ENCODE peak calls at places on chromosomes 16 and 17, in nine cellular contexts. L is spleen, M is Panc1, F is SK-N-SH, Q is endothelial cell of umbilical vein, Z is transverse colon, E is breast epithelium, B is HCT116, Y is esophagus muscularis mucosa. C is an unnamed sample.

GRCh38 chr16:67277999-67278772 is 1.1 kb upstream of the PLEKHG4 start:
- DNase-seq in L (peak; percentile 54), M (no peak), F (no peak), Q (peak; percentile 69), Z (no peak), E (no peak), B (no peak), Y (no peak), C (no peak)

GRCh38 chr16:87924041-87924851 is 12.1 kb downstream of the CA5A start:
- DNase-seq in L (peak; percentile 84), M (no peak), F (no peak), Q (no peak), Z (peak; percentile 25), E (no peak), B (no peak), Y (no peak), C (no peak)

GRCh38 chr16:7016986-7017385 is 315.7 kb upstream of the RBFOX1 start:
- DNase-seq in L (no peak), M (no peak), F (no peak), Q (no peak), Z (no peak), E (no peak), B (no peak), Y (no peak), C (no peak)

GRCh38 chr17:66272699-66273390 is 29.6 kb upstream of the PRKCA start:
- DNase-seq in L (no peak), M (no peak), F (no peak), Q (peak; percentile 67), Z (no peak), E (no peak), B (no peak), Y (no peak), C (no peak)

GRCh38 chr16:65773319-65773874 is 593.1 kb upstream of the CDH5 start:
- DNase-seq in L (no peak), M (no peak), F (no peak), Q (no peak), Z (no peak), E (no peak), B (no peak), Y (no peak), C (no peak)

GRCh38 chr16:69775535-69775934 is 13.4 kb downstream of the WWP2 start:
- DNase-seq in L (no peak), M (no peak), F (no peak), Q (no peak), Z (no peak), E (no peak), B (no peak), Y (no peak), C (no peak)

GRCh38 chr17:7238418-7239090 is 703 bp downstream of the PHF23 start:
- DNase-seq in L (no peak), M (no peak), F (no peak), Q (peak; percentile 21), Z (no peak), E (no peak), B (no peak), Y (no peak), C (no peak)

GRCh38 chr17:78715000-78715771 is 66.9 kb downstream of the CYTH1 start:
- DNase-seq in L (no peak), M (no peak), F (no peak), Q (peak; percentile 58), Z (no peak), E (no peak), B (no peak), Y (no peak), C (peak; percentile 22)

GRCh38 chr17:81090361-81091133 is 55.6 kb downstream of the BAIAP2 start:
- DNase-seq in L (peak; percentile 83), M (no peak), F (peak; percentile 83), Q (no peak), Z (peak; percentile 55), E (no peak), B (no peak), Y (peak; percentile 92), C (peak; percentile 56)

GRCh38 chr17:45428050-45428953 is 4.4 kb downstream of the ARHGAP27 start:
- DNase-seq in L (peak; percentile 95), M (no peak), F (peak; percentile 94), Q (peak; percentile 65), Z (peak; percentile 84), E (no peak), B (peak; percentile 57), Y (no peak), C (peak; percentile 86)

GRCh38 chr17:18314731-18315497 is at the start of the genes SMCR8 and TOP3A:
- DNase-seq in L (peak; percentile 99), M (peak; percentile 91), F (peak; percentile 92), Q (peak; percentile 99), Z (peak; percentile 98), E (peak; percentile 99), B (peak; percentile 91), Y (peak; percentile 100), C (peak; percentile 97)

GRCh38 chr16:80914379-80915078 is 92.2 kb downstream of the CMC2 start:
- DNase-seq in L (no peak), M (no peak), F (no peak), Q (no peak), Z (peak; percentile 16), E (no peak), B (no peak), Y (no peak), C (no peak)

GRCh38 chr17:41962111-41962510 is 4.5 kb upstream of the CNP start:
- DNase-seq in L (no peak), M (no peak), F (no peak), Q (no peak), Z (no peak), E (no peak), B (no peak), Y (no peak), C (no peak)

GRCh38 chr17:34582185-34582900 is 3.0 kb downstream of the TMEM132E start:
- DNase-seq in L (no peak), M (no peak), F (peak; percentile 53), Q (no peak), Z (no peak), E (peak; percentile 42), B (no peak), Y (no peak), C (no peak)

GRCh38 chr16:82748026-82748425 is 121.3 kb downstream of the CDH13 start:
- DNase-seq in L (no peak), M (no peak), F (no peak), Q (peak; percentile 94), Z (no peak), E (no peak), B (no peak), Y (no peak), C (no peak)

DNA sequence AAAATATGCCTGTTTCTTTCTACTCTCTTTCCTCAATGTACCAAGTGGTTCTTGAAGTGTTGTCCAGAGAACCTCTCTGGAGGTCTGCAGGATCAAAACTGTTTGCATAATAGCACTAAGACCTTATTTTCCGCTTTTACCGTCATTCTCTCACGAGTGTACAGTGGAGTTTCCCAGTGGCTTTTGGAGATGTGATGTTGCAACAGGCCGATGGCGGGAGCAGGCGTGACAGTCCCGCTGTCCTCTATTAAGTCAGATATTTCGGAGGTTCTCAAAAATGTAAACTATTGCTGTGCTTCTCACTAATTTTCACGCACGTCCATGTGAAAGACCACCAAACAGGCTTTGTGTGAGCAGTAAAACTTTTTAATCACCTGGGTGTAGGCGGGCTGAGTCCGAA is 8.3 kb upstream of the GPRC5B start:
- DNase-seq in L (no peak), M (no peak), F (no peak), Q (no peak), Z (no peak), E (no peak), B (no peak), Y (no peak), C (no peak)
- TF ChIP-seq POLR2AphosphoS5 in L (no peak), M (no peak), F (no peak), Q (no peak), Z (no peak), E (no peak), B (no peak), Y (no peak), C (no peak)

DNA sequence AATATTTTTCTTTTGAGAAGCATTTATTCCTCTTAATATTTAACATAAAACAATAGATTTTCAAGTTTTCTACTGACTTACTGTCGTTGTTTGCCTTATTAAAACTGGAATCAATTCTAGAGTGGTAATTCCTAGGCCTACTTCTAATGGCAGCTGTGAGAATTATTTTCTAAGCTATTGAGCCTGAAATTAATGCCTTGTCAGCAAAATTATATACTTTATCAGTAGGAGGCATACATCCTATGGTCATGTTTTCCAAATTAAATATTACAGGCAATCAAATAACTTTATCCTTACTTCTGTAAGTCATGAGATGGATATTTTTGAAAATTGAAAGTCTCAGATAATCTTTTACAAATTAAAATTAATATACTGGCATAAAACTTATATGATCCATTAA is 239.1 kb upstream of the CNTNAP4 start:
- DNase-seq in L (no peak), M (no peak), F (no peak), Q (no peak), Z (no peak), E (no peak), B (no peak), Y (no peak), C (no peak)
- H3K9me3 ChIP-seq in L (peaks cover 23% of the 10 kb centered on the region), M (peaks cover 10% of the 10 kb centered on the region), F (no peaks in the 10 kb centered on the region), Q (no peaks in the 10 kb centered on the region), Z (peaks cover 3% of the 10 kb centered on the region), E (no peaks in the 10 kb centered on the region), B (no peaks in the 10 kb centered on the region), Y (no peaks in the 10 kb centered on the region), C (peaks cover 6% of the 10 kb centered on the region)

GRCh38 chr17:15260376-15261062 is 4.6 kb downstream of the PMP22 start:
- DNase-seq in L (peak; percentile 92), M (no peak), F (peak; percentile 94), Q (peak; percentile 89), Z (peak; percentile 85), E (peak; percentile 88), B (no peak), Y (peak; percentile 97), C (peak; percentile 84)

GRCh38 chr17:15258113-15258512 is 7.0 kb downstream of the PMP22 start:
- DNase-seq in L (peak; percentile 24), M (no peak), F (no peak), Q (no peak), Z (no peak), E (no peak), B (no peak), Y (no peak), C (no peak)

GRCh38 chr17:15255713-15256454 is 9.2 kb downstream of the PMP22 start:
- DNase-seq in L (peak; percentile 41), M (no peak), F (no peak), Q (no peak), Z (no peak), E (no peak), B (no peak), Y (no peak), C (no peak)

GRCh38 chr17:15261063-15261817 is 3.9 kb downstream of the PMP22 start:
- DNase-seq in L (peak; percentile 44), M (no peak), F (peak; percentile 81), Q (peak; percentile 70), Z (peak; percentile 49), E (peak; percentile 73), B (no peak), Y (peak; percentile 91), C (peak; percentile 36)

GRCh38 chr17:15257316-15257925 is 7.7 kb downstream of the PMP22 start:
- DNase-seq in L (peak; percentile 86), M (peak; percentile 53), F (peak; percentile 83), Q (peak; percentile 70), Z (peak; percentile 76), E (peak; percentile 75), B (peak; percentile 59), Y (no peak), C (peak; percentile 76)
- H3K4me3 ChIP-seq in L (no peak overlapping the region), M (no peak overlapping the region), F (no peak overlapping the region), Q (no peak overlapping the region), Z (peak overlapping the region; percentile 67), E (peak overlapping the region; percentile 57), B (no peak overlapping the region), Y (peak overlapping the region; percentile 75), C (peak overlapping the region; percentile 57)

DNA sequence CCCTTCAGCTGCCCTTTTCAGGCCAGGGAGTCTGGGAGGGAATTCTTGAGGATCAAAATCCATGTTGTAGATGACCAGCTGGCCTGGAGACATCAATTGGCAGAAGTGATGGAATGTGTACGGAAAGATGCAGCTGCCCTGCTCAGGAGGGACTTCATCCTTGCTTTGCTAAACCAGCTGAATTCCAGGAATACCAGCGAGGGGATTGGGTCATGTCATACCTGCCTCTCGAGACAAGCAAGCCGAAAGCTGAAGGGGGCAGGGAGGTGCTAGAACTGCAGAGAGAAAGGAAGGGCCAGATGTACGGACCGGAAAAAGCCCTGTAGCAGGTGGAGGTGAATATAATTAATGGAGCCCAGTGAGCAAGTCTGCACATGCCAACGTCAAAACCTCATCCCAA is 25.6 kb upstream of the NTN1 start:
- DNase-seq in L (no peak), M (no peak), F (no peak), Q (no peak), Z (no peak), E (no peak), B (no peak), Y (no peak), C (no peak)
- TF ChIP-seq POLR2AphosphoS5 in L (no peak), M (no peak), F (no peak), Q (no peak), Z (no peak), E (no peak), B (no peak), Y (no peak), C (no peak)

C was measured in stomach.